ENCODE peak calls at places on chromosomes 5 and 9, in ten cellular contexts. T is astrocyte, H is tibial nerve, J is thyroid gland, L is IMR-90, A is WTC11, I is HFFc6, Y is dorsolateral prefrontal cortex, V is AG04450, U is fibroblast of lung. D is an unnamed sample.

GRCh38 chr5:60810438-60811085 is 33.5 kb downstream of the ELOVL7 start:
- DNase-seq in T (peak; percentile 14), H (no peak), J (no peak), L (no peak), A (no peak), I (no peak), Y (no peak), V (no peak), U (no peak), D (no peak)

GRCh38 chr5:31811210-31811609 is 172.3 kb downstream of the PDZD2 start:
- DNase-seq in T (peak; percentile 91), H (no peak), J (no peak), L (peak; percentile 93), A (no peak), I (peak; percentile 91), Y (no peak), V (peak; percentile 59), U (peak; percentile 92), D (peak; percentile 59)

GRCh38 chr5:111887706-111888105 is 130.7 kb upstream of the NREP start:
- DNase-seq in T (no peak), H (no peak), J (no peak), L (no peak), A (no peak), I (no peak), Y (no peak), V (no peak), U (peak; percentile 4), D (no peak)

GRCh38 chr5:139925163-139925562 is 117.9 kb downstream of the NRG2 start:
- DNase-seq in T (no peak), H (no peak), J (no peak), L (no peak), A (no peak), I (no peak), Y (no peak), V (no peak), U (no peak), D (no peak)

GRCh38 chr5:175576096-175576495 is 81.8 kb upstream of the HRH2 start:
- DNase-seq in T (no peak), H (no peak), J (no peak), L (no peak), A (no peak), I (no peak), Y (no peak), V (no peak), U (no peak), D (no peak)

GRCh38 chr5:60382761-60383160 is 317.2 kb downstream of the DEPDC1B start:
- DNase-seq in T (peak; percentile 9), H (no peak), J (peak; percentile 19), L (peak; percentile 20), A (no peak), I (peak; percentile 26), Y (no peak), V (no peak), U (peak; percentile 52), D (no peak)

GRCh38 chr5:2761921-2762488 is 10.5 kb upstream of the IRX2 start:
- DNase-seq in T (no peak), H (no peak), J (no peak), L (no peak), A (no peak), I (no peak), Y (no peak), V (no peak), U (no peak), D (no peak)

GRCh38 chr9:112000743-112001142 is 104.1 kb downstream of the UGCG start:
- DNase-seq in T (no peak), H (no peak), J (no peak), L (no peak), A (peak; percentile 26), I (no peak), Y (no peak), V (no peak), U (no peak), D (no peak)

GRCh38 chr9:89996717-89997116 is 391.9 kb downstream of the GADD45G start:
- DNase-seq in T (no peak), H (no peak), J (no peak), L (no peak), A (no peak), I (no peak), Y (no peak), V (no peak), U (peak; percentile 22), D (no peak)

GRCh38 chr5:84032404-84032803 is 311.7 kb upstream of the HAPLN1 start:
- DNase-seq in T (peak; percentile 53), H (no peak), J (no peak), L (peak; percentile 63), A (no peak), I (no peak), Y (no peak), V (no peak), U (peak; percentile 60), D (no peak)

GRCh38 chr5:179489015-179489414 is 61.3 kb upstream of the RUFY1 start:
- DNase-seq in T (no peak), H (no peak), J (no peak), L (no peak), A (no peak), I (no peak), Y (no peak), V (no peak), U (peak; percentile 76), D (no peak)

GRCh38 chr5:56329652-56330051 is 96.5 kb upstream of the ANKRD55 start:
- DNase-seq in T (no peak), H (no peak), J (no peak), L (no peak), A (no peak), I (no peak), Y (no peak), V (no peak), U (no peak), D (no peak)

GRCh38 chr5:98187945-98188344 is 585.5 kb upstream of the RGMB start:
- DNase-seq in T (no peak), H (no peak), J (no peak), L (peak; percentile 67), A (no peak), I (no peak), Y (no peak), V (no peak), U (peak; percentile 63), D (no peak)

GRCh38 chr9:105278751-105279150 is 34.3 kb downstream of the SLC44A1 start:
- DNase-seq in T (no peak), H (no peak), J (no peak), L (no peak), A (no peak), I (no peak), Y (no peak), V (no peak), U (no peak), D (no peak)

GRCh38 chr9:96344458-96345180 is 38.9 kb downstream of the SLC35D2 start:
- DNase-seq in T (peak; percentile 96), H (peak; percentile 28), J (peak; percentile 25), L (peak; percentile 95), A (no peak), I (peak; percentile 85), Y (peak; percentile 65), V (peak; percentile 87), U (peak; percentile 98), D (peak; percentile 40)

DNA sequence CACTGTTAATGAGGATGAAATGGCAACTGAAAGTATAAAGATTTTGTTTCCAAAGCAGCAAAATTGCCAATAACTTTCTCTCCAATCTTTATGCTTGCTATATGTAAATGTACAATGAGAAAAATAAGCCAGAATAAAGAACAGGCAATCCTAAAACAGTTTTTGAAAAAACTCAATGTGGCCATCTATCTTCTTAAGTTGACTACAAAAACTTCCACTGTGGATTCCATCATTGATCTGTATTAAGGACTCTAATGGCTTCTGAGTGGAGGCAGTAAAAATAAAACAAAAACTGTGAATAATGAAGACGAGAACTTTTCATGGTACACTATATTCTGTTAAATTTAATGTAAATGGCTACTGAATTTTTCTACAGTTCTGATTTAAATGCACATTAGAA is 382.9 kb downstream of the TMEM232 start:
- DNase-seq in T (no peak), H (no peak), J (no peak), L (no peak), A (no peak), I (no peak), Y (no peak), V (no peak), U (peak; percentile 34), D (no peak)
- TF ChIP-seq CTCF in T (no peak), H (no peak), J (no peak), L (no peak), A (no peak), I (no peak), Y (no peak), V (no peak), U (no peak), D (no peak)

GRCh38 chr9:137068539-137069507 is 1.5 kb downstream of the SAPCD2 start:
- DNase-seq in T (no peak), H (no peak), J (no peak), L (no peak), A (no peak), I (no peak), Y (no peak), V (no peak), U (no peak), D (no peak)
- TF ChIP-seq CTCF in T (no peak), H (no peak), J (no peak), L (no peak), A (no peak), I (no peak), Y (no peak), V (no peak), U (no peak), D (no peak)

GRCh38 chr5:149665416-149666163 is 64.5 kb upstream of the PPARGC1B start:
- DNase-seq in T (no peak), H (no peak), J (no peak), L (no peak), A (no peak), I (no peak), Y (no peak), V (no peak), U (no peak), D (no peak)

GRCh38 chr5:149666212-149666852 is 63.8 kb upstream of the PPARGC1B start:
- DNase-seq in T (peak; percentile 16), H (no peak), J (no peak), L (peak; percentile 27), A (no peak), I (no peak), Y (no peak), V (no peak), U (peak; percentile 17), D (no peak)

GRCh38 chr5:149664666-149665415 is 65.3 kb upstream of the PPARGC1B start:
- DNase-seq in T (no peak), H (no peak), J (no peak), L (no peak), A (no peak), I (no peak), Y (no peak), V (no peak), U (no peak), D (no peak)

GRCh38 chr5:149667084-149667826 is 62.9 kb upstream of the PPARGC1B start:
- DNase-seq in T (no peak), H (no peak), J (no peak), L (peak; percentile 7), A (peak; percentile 44), I (peak; percentile 15), Y (no peak), V (no peak), U (peak; percentile 29), D (no peak)

GRCh38 chr5:149667827-149668122 is 62.3 kb upstream of the PPARGC1B start:
- DNase-seq in T (no peak), H (no peak), J (no peak), L (no peak), A (no peak), I (no peak), Y (no peak), V (no peak), U (no peak), D (no peak)
- TF ChIP-seq CTCF in T (no peak), H (no peak), J (no peak), L (no peak), A (no peak), I (peak; percentile 77), Y (no peak), V (no peak), U (no peak), D (no peak)

GRCh38 chr9:35665471-35665818 is 450 bp upstream of the ARHGEF39 start:
- DNase-seq in T (no peak), H (no peak), J (no peak), L (no peak), A (no peak), I (no peak), Y (no peak), V (no peak), U (no peak), D (no peak)
- TF ChIP-seq CTCF in T (no peak), H (no peak), J (no peak), L (no peak), A (no peak), I (no peak), Y (no peak), V (no peak), U (no peak), D (no peak)

D was measured in AG04449.